ENCODE peak calls at places on chromosomes 6 and 20, in seven cellular contexts. W is left ventricle myocardium inferior, H is fibroblast of lung, Q is Peyer's patch, R is mammary epithelial cell, P is PC-9, N is hepatocyte. J is an unnamed sample. For H3K4me1, the result is how much of the 10 kb centered on the place peaks cover.

GRCh38 chr6:43772571-43773049 is 2.6 kb downstream of the VEGFA start:
- DNase-seq in W (no peak), H (peak), Q (no peak), R (no peak), P (no peak), N (no peak), J (no peak)

GRCh38 chr6:139748353-139749146 is 374.1 kb upstream of the CITED2 start:
- DNase-seq in W (no peak), H (no peak), Q (no peak), R (no peak), P (no peak), N (peak), J (no peak)

GRCh38 chr6:41818271-41819054 is 31.0 kb downstream of the TOMM6 start:
- DNase-seq in W (no peak), H (no peak), Q (no peak), R (no peak), P (no peak), N (no peak), J (no peak)

GRCh38 chr6:1613631-1614447 is 4.1 kb downstream of the FOXC1 start:
- DNase-seq in W (no peak), H (peak), Q (no peak), R (peak), P (peak), N (no peak), J (no peak)

GRCh38 chr6:142802124-142802523 is 142.9 kb downstream of the HIVEP2 start:
- DNase-seq in W (no peak), H (peak), Q (no peak), R (peak), P (peak), N (peak), J (no peak)

GRCh38 chr20:4472906-4473305 is 248.8 kb upstream of the PRND start:
- DNase-seq in W (no peak), H (peak), Q (no peak), R (no peak), P (no peak), N (no peak), J (no peak)

GRCh38 chr6:154297711-154298110 is 58.9 kb downstream of the IPCEF1 start:
- DNase-seq in W (no peak), H (no peak), Q (no peak), R (no peak), P (no peak), N (no peak), J (no peak)

GRCh38 chr6:25012657-25013056 is 76.9 kb upstream of the RIPOR2 start:
- DNase-seq in W (no peak), H (peak), Q (no peak), R (peak), P (no peak), N (no peak), J (no peak)

GRCh38 chr6:134590449-134590848 is 272.5 kb upstream of the SGK1 start:
- DNase-seq in W (no peak), H (peak), Q (no peak), R (peak), P (no peak), N (no peak), J (no peak)

GRCh38 chr6:73969982-73970960 is 274.3 kb downstream of the CD109 start:
- DNase-seq in W (no peak), H (peak), Q (no peak), R (peak), P (no peak), N (peak), J (no peak)

GRCh38 chr6:75349262-75349984 is 64.8 kb upstream of the TMEM30A start:
- DNase-seq in W (peak), H (peak), Q (no peak), R (no peak), P (no peak), N (peak), J (peak)

GRCh38 chr20:58714923-58715708 is 22.5 kb downstream of the NPEPL1 start:
- DNase-seq in W (peak), H (no peak), Q (peak), R (no peak), P (no peak), N (peak), J (peak)

GRCh38 chr20:4901031-4901818 is 100.1 kb downstream of the SLC23A2 start:
- DNase-seq in W (no peak), H (no peak), Q (no peak), R (no peak), P (peak), N (no peak), J (no peak)

GRCh38 chr6:70673601-70674000 is 5.9 kb downstream of the SMAP1 start:
- DNase-seq in W (no peak), H (peak), Q (no peak), R (peak), P (no peak), N (no peak), J (no peak)

GRCh38 chr6:33677153-33677660 is 34.3 kb downstream of the UQCC2 start:
- DNase-seq in W (no peak), H (peak), Q (no peak), R (no peak), P (no peak), N (no peak), J (no peak)

GRCh38 chr6:51398064-51398740 is 579.5 kb downstream of the TFAP2B start:
- DNase-seq in W (no peak), H (no peak), Q (no peak), R (peak), P (no peak), N (no peak), J (no peak)

GRCh38 chr20:11054266-11055025 is 380.6 kb upstream of the JAG1 start:
- DNase-seq in W (no peak), H (no peak), Q (no peak), R (no peak), P (no peak), N (no peak), J (no peak)

GRCh38 chr6:127205031-127205430 is 61.6 kb upstream of the RNF146 start:
- DNase-seq in W (no peak), H (peak), Q (no peak), R (no peak), P (no peak), N (no peak), J (no peak)

GRCh38 chr6:43579171-43579570 is 3.2 kb downstream of the POLH start:
- DNase-seq in W (no peak), H (no peak), Q (no peak), R (peak), P (no peak), N (no peak), J (no peak)

DNA sequence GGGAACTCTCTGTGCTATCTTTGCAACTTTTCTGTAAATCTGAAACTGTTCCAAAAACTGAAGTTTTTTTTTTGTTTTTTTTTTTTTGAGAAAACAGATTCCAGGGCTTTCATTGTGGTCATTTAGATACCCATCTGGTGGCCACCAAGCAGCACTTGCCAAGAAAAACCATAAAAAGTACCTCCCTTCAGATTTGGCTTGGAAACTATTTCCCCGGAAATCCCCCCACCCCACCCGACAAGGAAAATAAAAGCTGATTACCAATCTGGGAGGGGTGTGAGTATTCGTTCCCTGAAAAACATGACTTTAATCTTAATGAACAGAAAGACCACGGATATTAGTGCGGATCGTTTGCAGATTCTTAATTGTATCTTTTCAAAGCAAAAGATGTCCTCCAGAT is 1.9 kb downstream of the NFATC2 start:
- DNase-seq in W (no peak), H (no peak), Q (no peak), R (no peak), P (no peak), N (no peak), J (no peak)
- H3K4me1 ChIP-seq in W (under half), H (under half), Q (under half), R (under half), P (under half), N (under half), J (under half)

GRCh38 chr6:32112436-32112980 is 3.4 kb upstream of the TNXB start:
- DNase-seq in W (peak), H (peak), Q (no peak), R (no peak), P (no peak), N (no peak), J (no peak)

GRCh38 chr6:32115623-32116022 is 6.5 kb upstream of the TNXB start:
- DNase-seq in W (no peak), H (no peak), Q (no peak), R (no peak), P (no peak), N (no peak), J (no peak)

GRCh38 chr6:32111424-32112066 is 2.4 kb upstream of the TNXB start:
- DNase-seq in W (peak), H (no peak), Q (no peak), R (no peak), P (no peak), N (no peak), J (no peak)

GRCh38 chr6:32114853-32115252 is 5.7 kb upstream of the TNXB start:
- DNase-seq in W (no peak), H (no peak), Q (no peak), R (no peak), P (peak), N (peak), J (no peak)

DNA sequence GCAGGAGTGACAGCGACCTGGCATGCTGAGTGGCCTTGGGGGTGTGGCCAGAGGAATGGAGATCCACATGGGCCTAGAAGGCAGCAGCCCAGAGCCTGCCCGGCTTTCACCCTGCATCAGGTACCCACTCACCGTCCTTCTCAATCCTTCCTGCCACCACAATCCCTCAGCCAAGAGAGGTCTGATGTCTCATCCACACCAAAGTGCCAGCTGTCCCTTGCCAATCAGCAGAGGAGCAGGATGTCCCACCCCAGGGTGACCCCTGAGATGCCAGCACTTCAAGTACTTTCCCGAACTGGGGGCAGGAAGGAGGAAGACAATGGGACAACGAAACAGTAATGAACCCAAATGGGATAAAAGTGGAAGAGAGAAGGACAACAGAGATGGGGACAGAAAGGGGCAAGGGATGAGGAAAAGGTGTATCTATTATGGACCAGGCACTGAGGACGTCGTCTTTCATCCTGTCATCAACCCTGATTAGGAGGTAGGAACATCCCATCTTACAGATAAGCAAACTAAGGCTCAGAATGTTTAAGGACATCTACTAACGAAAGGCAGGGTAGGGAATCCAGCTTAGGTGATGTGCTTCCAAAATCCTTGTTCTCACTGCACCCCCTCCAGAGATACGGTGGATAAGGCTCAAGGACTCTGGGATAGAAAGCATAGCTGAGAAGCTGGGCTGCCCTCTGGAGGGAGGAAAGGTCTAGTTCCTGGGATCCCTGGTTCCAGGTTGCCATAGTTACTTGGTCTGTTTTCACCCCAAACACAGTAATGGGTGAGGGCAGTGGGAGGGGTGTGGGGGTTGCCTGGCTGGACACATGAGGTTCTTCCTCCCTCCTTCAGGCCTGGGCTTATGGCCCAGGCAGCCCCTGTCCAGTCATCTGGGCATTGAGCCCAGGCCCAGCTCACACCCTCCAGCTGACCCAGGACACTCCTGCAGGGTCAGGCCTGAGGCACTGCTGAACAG is 4.5 kb upstream of the TNXB start:
- DNase-seq in W (peak), H (peak), Q (peak), R (no peak), P (peak), N (peak), J (peak)
- TF ChIP-seq CTCF in W (peak), H (peak), Q (peak), R (no peak), P (peak), N (peak), J (no peak)

DNA sequence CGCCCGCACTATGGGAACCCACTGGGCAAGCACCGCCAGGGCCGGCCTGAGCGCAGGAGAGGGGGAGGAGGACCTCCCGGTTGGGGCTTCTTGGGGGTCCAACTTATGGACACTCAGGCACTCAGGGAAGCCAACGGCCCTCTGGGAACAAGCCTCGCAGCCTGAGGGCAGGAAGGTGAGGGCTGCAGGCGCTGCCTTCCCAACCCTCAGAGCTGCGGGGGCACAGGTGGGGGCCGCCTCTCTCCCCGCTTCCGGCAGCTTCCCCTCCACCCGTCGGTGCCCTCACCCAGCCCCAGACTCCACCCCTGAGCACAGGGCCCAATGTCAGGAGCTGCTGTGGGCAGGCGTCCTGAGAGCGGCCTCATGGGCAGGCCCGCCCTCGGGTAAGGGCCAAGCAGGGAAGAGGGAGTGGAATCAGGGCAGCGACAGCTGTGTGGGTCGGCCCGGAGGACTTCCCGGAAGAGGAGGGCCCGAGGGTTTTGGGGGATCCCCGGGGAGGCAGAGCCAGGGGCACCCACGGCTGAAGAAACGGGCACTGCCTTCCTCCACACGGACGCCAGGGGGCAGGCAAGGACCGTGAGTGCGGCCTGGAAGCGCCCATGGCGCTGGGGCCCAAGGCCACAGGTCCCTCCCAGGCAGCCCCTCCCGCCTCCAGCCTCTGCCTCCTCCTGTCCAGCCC is 488 bp upstream of the PTK6 start:
- DNase-seq in W (peak), H (peak), Q (peak), R (peak), P (peak), N (peak), J (peak)
- H3K4me3 ChIP-seq in W (peak), H (no peak), Q (peak), R (no peak), P (peak), N (no peak), J (no peak)

GRCh38 chr6:150266309-150266708 is 102.5 kb upstream of the IYD start:
- DNase-seq in W (no peak), H (no peak), Q (no peak), R (no peak), P (no peak), N (no peak), J (no peak)
- H3K4me1 ChIP-seq in W (under half), H (under half), Q (under half), R (half or more), P (under half), N (under half), J (under half)

J was measured in mucosa of descending colon.